ENCODE peak calls at places on chromosomes 16 and 17, in five cellular contexts. W is kidney, K is astrocyte, N is endothelial cell of umbilical vein, M is neural progenitor cell. L is an unnamed sample.

GRCh38 chr17:39485555-39485954 is 24.3 kb downstream of the CDK12 start:
- DNase-seq in W (no peak), K (peak; percentile 96), N (no peak), M (no peak), L (no peak)

GRCh38 chr16:15427648-15428239 is 6.6 kb upstream of the BMERB1 start:
- DNase-seq in W (peak; percentile 86), K (peak; percentile 72), N (peak; percentile 82), M (peak; percentile 45), L (no peak)

GRCh38 chr17:2215616-2216364 is 87.8 kb downstream of the SMG6 start:
- DNase-seq in W (peak; percentile 90), K (peak; percentile 99), N (peak; percentile 84), M (peak; percentile 60), L (peak; percentile 22)

GRCh38 chr17:42853004-42853403 is 2.0 kb downstream of the AOC3 start:
- DNase-seq in W (peak; percentile 71), K (no peak), N (no peak), M (no peak), L (no peak)

GRCh38 chr17:80216473-80217456 is 3.4 kb downstream of the SGSH start:
- DNase-seq in W (peak; percentile 61), K (no peak), N (no peak), M (no peak), L (no peak)

GRCh38 chr17:76529224-76529642 is 8.3 kb downstream of the CYGB start:
- DNase-seq in W (peak; percentile 95), K (peak; percentile 54), N (peak; percentile 40), M (no peak), L (no peak)

GRCh38 chr17:73391331-73392265 is 79.8 kb upstream of the CDC42EP4 start:
- DNase-seq in W (peak; percentile 52), K (no peak), N (no peak), M (no peak), L (no peak)

GRCh38 chr16:84791088-84791487 is 28.7 kb upstream of the CRISPLD2 start:
- DNase-seq in W (no peak), K (peak; percentile 28), N (no peak), M (no peak), L (no peak)

GRCh38 chr16:57863434-57864160 is 61.3 kb upstream of the KIFC3 start:
- DNase-seq in W (peak; percentile 76), K (peak; percentile 72), N (peak; percentile 76), M (peak; percentile 70), L (no peak)

GRCh38 chr16:15576960-15577958 is 65.7 kb downstream of the MARF1 start:
- DNase-seq in W (no peak), K (no peak), N (no peak), M (no peak), L (no peak)

GRCh38 chr17:74417178-74418045 is 14.5 kb upstream of the GPRC5C start:
- DNase-seq in W (no peak), K (peak; percentile 61), N (no peak), M (no peak), L (no peak)

GRCh38 chr16:29974291-29975133 is 844 bp downstream of the TAOK2 start:
- DNase-seq in W (no peak), K (peak; percentile 9), N (peak; percentile 82), M (peak; percentile 36), L (no peak)

GRCh38 chr16:81549547-81550411 is 105.2 kb downstream of the CMIP start:
- DNase-seq in W (peak; percentile 65), K (no peak), N (no peak), M (no peak), L (no peak)

GRCh38 chr16:1018447-1018846 is 36.9 kb downstream of the SOX8 start:
- DNase-seq in W (no peak), K (no peak), N (no peak), M (no peak), L (no peak)

GRCh38 chr16:72104905-72105304 is 11.3 kb downstream of the DHX38 start:
- DNase-seq in W (no peak), K (no peak), N (no peak), M (no peak), L (no peak)

GRCh38 chr17:68592667-68593330 is 8.4 kb downstream of the FAM20A start:
- DNase-seq in W (no peak), K (no peak), N (no peak), M (no peak), L (peak; percentile 12)

GRCh38 chr16:12341423-12341822 is 364.9 kb downstream of the SNX29 start:
- DNase-seq in W (no peak), K (peak; percentile 42), N (peak; percentile 36), M (no peak), L (no peak)

GRCh38 chr17:41013606-41014005 is 4.7 kb upstream of the KRTAP3-1 start:
- DNase-seq in W (no peak), K (no peak), N (no peak), M (no peak), L (no peak)

GRCh38 chr17:6588165-6588564 is 31.8 kb upstream of the PITPNM3 start:
- DNase-seq in W (no peak), K (no peak), N (no peak), M (no peak), L (no peak)

GRCh38 chr17:57593739-57594462 is 151.2 kb downstream of the CCDC182 start:
- DNase-seq in W (no peak), K (no peak), N (no peak), M (no peak), L (no peak)

GRCh38 chr17:67636841-67637240 is 80.9 kb upstream of the NOL11 start:
- DNase-seq in W (no peak), K (peak; percentile 77), N (no peak), M (no peak), L (no peak)

GRCh38 chr16:17160285-17160854 is 310.4 kb downstream of the XYLT1 start:
- DNase-seq in W (no peak), K (peak; percentile 68), N (no peak), M (peak; percentile 63), L (no peak)

GRCh38 chr17:81429813-81430510 is 34.7 kb downstream of the BAHCC1 start:
- DNase-seq in W (no peak), K (no peak), N (no peak), M (peak; percentile 83), L (no peak)

GRCh38 chr16:50771366-50771765 is 29.5 kb downstream of the CYLD start:
- DNase-seq in W (no peak), K (peak; percentile 44), N (no peak), M (no peak), L (no peak)

GRCh38 chr17:39667262-39668140 is 752 bp upstream of the PNMT start:
- DNase-seq in W (peak; percentile 85), K (no peak), N (no peak), M (peak; percentile 52), L (no peak)

GRCh38 chr16:88035292-88035691 is 84.1 kb downstream of the BANP start:
- DNase-seq in W (peak; percentile 60), K (no peak), N (no peak), M (no peak), L (no peak)

GRCh38 chr16:50371036-50371716 is 2.4 kb upstream of the BRD7 start:
- DNase-seq in W (no peak), K (no peak), N (no peak), M (no peak), L (no peak)

GRCh38 chr17:8532021-8532420 is 96.3 kb downstream of the NDEL1 start:
- DNase-seq in W (no peak), K (peak; percentile 55), N (no peak), M (no peak), L (no peak)

GRCh38 chr17:61302911-61303310 is 96.7 kb upstream of the TBX2 start:
- DNase-seq in W (no peak), K (no peak), N (no peak), M (no peak), L (no peak)

GRCh38 chr17:63222655-63223054 is 223.5 kb downstream of the CYB561 start:
- DNase-seq in W (no peak), K (peak; percentile 8), N (peak; percentile 20), M (no peak), L (no peak)

GRCh38 chr16:680967-681745 is 946 bp downstream of the STUB1 start:
- DNase-seq in W (no peak), K (peak; percentile 37), N (peak; percentile 40), M (peak; percentile 53), L (no peak)

GRCh38 chr16:81616321-81617020 is 162.6 kb upstream of the PLCG2 start:
- DNase-seq in W (peak; percentile 91), K (peak; percentile 39), N (peak; percentile 53), M (peak; percentile 35), L (no peak)

GRCh38 chr16:29863669-29863984 is 601 bp upstream of the CDIPT start:
- DNase-seq in W (no peak), K (no peak), N (no peak), M (no peak), L (no peak)

GRCh38 chr16:13969711-13970110 is 49.8 kb downstream of the ERCC4 start:
- DNase-seq in W (no peak), K (no peak), N (no peak), M (no peak), L (no peak)

GRCh38 chr16:27367463-27368357 is 34.3 kb upstream of the IL21R start:
- DNase-seq in W (peak; percentile 92), K (peak; percentile 29), N (peak; percentile 82), M (peak; percentile 83), L (peak; percentile 44)
- H3K4me3 ChIP-seq in W (peak overlapping the region; percentile 1), K (no peak overlapping the region), N (peak overlapping the region; percentile 3), M (no peak overlapping the region), L (peak overlapping the region; percentile 60)

DNA sequence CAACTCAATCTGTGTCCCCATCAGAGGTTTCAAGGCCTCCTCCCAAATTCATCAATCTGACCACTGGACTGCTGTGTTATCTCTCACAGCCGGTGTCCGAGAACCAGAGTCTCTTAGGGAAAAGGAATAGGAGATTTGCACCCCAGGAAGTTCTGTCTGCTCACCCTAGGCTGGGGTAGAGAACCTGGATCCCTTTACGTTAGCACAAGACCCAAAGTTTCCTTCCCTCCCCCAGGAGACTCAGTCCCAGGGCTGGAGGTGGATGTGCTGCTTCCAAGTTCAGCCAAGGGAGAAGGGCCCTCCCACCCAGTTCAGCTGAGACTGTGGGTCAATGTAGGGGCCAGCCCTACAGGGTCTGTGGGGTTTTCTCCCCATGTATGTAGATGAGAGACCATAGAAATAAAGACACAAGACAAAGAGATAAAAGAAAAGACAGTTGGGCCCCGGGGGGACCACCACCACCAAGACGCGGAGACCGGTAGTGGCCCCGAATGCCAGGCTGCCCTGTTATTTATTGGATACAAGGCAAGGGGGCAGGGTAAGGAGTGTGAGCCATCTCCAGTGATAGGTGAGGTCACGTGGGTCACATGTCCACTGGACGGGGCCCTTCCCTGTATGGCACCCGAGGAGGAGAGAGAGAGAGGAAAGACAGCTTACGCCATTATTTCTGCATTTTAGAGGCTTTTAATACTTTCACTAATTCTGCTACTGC is 22.7 kb upstream of the OR1F1 start:
- DNase-seq in W (peak; percentile 47), K (no peak), N (no peak), M (no peak), L (no peak)
- H3K9ac ChIP-seq in W (peak overlapping the region; percentile 24), K (no peak overlapping the region), N (no peak overlapping the region), M (no peak overlapping the region), L (no peak overlapping the region)

DNA sequence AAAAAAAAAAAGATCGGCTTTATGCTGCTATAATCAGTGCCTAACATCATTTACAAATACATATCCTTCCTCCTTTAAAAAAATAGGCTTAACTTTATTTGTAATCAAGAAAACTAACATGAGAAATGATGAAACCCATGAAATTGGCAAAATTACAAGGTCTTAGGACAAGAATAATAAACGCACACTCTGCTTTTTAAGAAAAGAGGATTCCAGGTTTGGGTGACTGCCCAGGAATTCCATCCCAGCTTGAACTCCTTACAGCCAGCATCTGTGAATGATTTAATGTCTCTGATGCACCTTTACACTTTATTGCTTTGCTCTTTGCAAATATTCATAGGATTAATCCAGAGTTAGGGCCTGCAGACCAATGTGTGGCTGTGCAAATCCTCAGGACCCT is 195.9 kb downstream of the CBLN1 start:
- DNase-seq in W (no peak), K (peak; percentile 14), N (no peak), M (no peak), L (no peak)
- H3K27ac ChIP-seq in W (no peak overlapping the region), K (no peak overlapping the region), N (no peak overlapping the region), M (no peak overlapping the region), L (no peak overlapping the region)

GRCh38 chr16:67200491-67200890 is 1.6 kb downstream of the ELMO3 start:
- DNase-seq in W (peak; percentile 52), K (no peak), N (no peak), M (no peak), L (no peak)
- H3K4me3 ChIP-seq in W (no peak overlapping the region), K (no peak overlapping the region), N (no peak overlapping the region), M (no peak overlapping the region), L (no peak overlapping the region)